ENCODE peak calls at places on chromosomes 5 and 9, in nine cellular contexts. W is body of pancreas; O is fibroblast of lung; U is CD4-positive, alpha-beta T cell; B is foreskin keratinocyte; H is left ventricle myocardium inferior; A is WTC11; P is transverse colon; T is stomach. J is an unnamed sample.

GRCh38 chr5:81006955-81007636 is 46.9 kb downstream of the RASGRF2 start:
- DNase-seq in A (no peak), W (no peak), B (no peak), P (no peak), O (no peak), U (peak), H (no peak), T (no peak), J (no peak)

GRCh38 chr5:573976-574375 is 38.2 kb upstream of the CEP72 start:
- DNase-seq in O (no peak), W (no peak), A (no peak), H (no peak), P (no peak), B (no peak), T (no peak), U (no peak), J (no peak)

GRCh38 chr9:131583836-131584555 is 38.7 kb downstream of the PRRT1B start:
- DNase-seq in H (no peak), B (no peak), U (no peak), A (no peak), W (no peak), T (no peak), O (no peak), P (no peak), J (no peak)

GRCh38 chr5:62574599-62574998 is 4.0 kb upstream of the LRRC70 start:
- DNase-seq in W (no peak), A (no peak), O (no peak), U (no peak), T (no peak), H (no peak), P (no peak), B (no peak), J (no peak)

GRCh38 chr5:150801117-150801927 is 22.8 kb downstream of the SMIM3 start:
- DNase-seq in W (no peak), U (no peak), B (no peak), A (no peak), H (no peak), T (no peak), P (peak), O (peak), J (peak)

GRCh38 chr9:3359778-3360177 is 166.0 kb downstream of the RFX3 start:
- DNase-seq in P (no peak), T (no peak), B (no peak), H (no peak), A (no peak), O (no peak), W (no peak), U (no peak), J (no peak)

GRCh38 chr9:34123682-34124081 is 2.8 kb downstream of the DCAF12 start:
- DNase-seq in B (no peak), T (peak), W (no peak), A (no peak), U (no peak), H (no peak), P (peak), O (no peak), J (no peak)

GRCh38 chr5:67639311-67639710 is 442.7 kb upstream of the CD180 start:
- DNase-seq in P (no peak), H (peak), W (no peak), A (no peak), T (no peak), U (no peak), O (no peak), B (no peak), J (peak)

GRCh38 chr5:153276151-153276550 is 214.3 kb upstream of the GRIA1 start:
- DNase-seq in B (no peak), H (no peak), W (peak), P (no peak), T (no peak), A (peak), U (no peak), O (peak), J (peak)

GRCh38 chr5:111810087-111810486 is 53.1 kb upstream of the NREP start:
- DNase-seq in A (no peak), W (peak), T (peak), O (peak), H (no peak), U (no peak), B (no peak), P (peak), J (no peak)

GRCh38 chr5:56620903-56621680 is 194.3 kb upstream of the MAP3K1 start:
- DNase-seq in O (peak), W (no peak), B (no peak), H (no peak), P (no peak), U (no peak), A (no peak), T (no peak), J (no peak)

GRCh38 chr5:34749431-34749872 is 89.5 kb upstream of the TTC23L start:
- DNase-seq in H (no peak), W (no peak), U (no peak), B (no peak), O (peak), T (no peak), P (no peak), A (no peak), J (peak)

GRCh38 chr5:42691413-42691861 is 65.2 kb upstream of the CCDC152 start:
- DNase-seq in B (peak), H (peak), W (no peak), T (no peak), P (no peak), O (peak), U (no peak), A (no peak), J (peak)

GRCh38 chr5:105836906-105837305 is 1833.8 kb downstream of the EFNA5 start:
- DNase-seq in U (no peak), B (no peak), T (no peak), H (no peak), O (no peak), P (no peak), W (no peak), A (no peak), J (peak)

GRCh38 chr5:160197341-160198147 is 31.8 kb upstream of the FABP6 start:
- DNase-seq in U (no peak), B (no peak), P (no peak), H (peak), O (peak), T (no peak), W (no peak), A (no peak), J (peak)

GRCh38 chr5:80369521-80369920 is 38.3 kb upstream of the ZFYVE16 start:
- DNase-seq in A (no peak), T (no peak), B (no peak), W (no peak), O (peak), H (no peak), U (no peak), P (no peak), J (no peak)

GRCh38 chr9:132513416-132513815 is 69.0 kb upstream of the BARHL1 start:
- DNase-seq in U (no peak), A (no peak), P (no peak), H (no peak), O (no peak), T (no peak), B (no peak), W (no peak), J (no peak)

GRCh38 chr5:40260351-40260750 is 419.4 kb upstream of the PTGER4 start:
- DNase-seq in H (peak), B (no peak), W (peak), A (no peak), T (peak), U (no peak), P (peak), O (no peak), J (no peak)

GRCh38 chr9:20315672-20316071 is 306.6 kb downstream of the MLLT3 start:
- DNase-seq in A (no peak), P (no peak), B (peak), H (no peak), U (no peak), W (no peak), O (peak), T (no peak), J (peak)

GRCh38 chr5:56567278-56567677 is 248.1 kb upstream of the MAP3K1 start:
- DNase-seq in A (no peak), B (no peak), H (no peak), W (no peak), O (no peak), U (no peak), T (no peak), P (no peak), J (no peak)

GRCh38 chr5:161851691-161852299 is 3.9 kb downstream of the GABRA1 start:
- DNase-seq in P (no peak), H (no peak), U (no peak), A (no peak), O (no peak), T (no peak), B (no peak), W (no peak), J (no peak)
- TF ChIP-seq CTCF in P (no peak), H (no peak), U (no peak), A (no peak), O (no peak), T (no peak), B (peak), W (no peak), J (no peak)

GRCh38 chr5:171369056-171369455 is 18.6 kb upstream of the NPM1 start:
- DNase-seq in A (no peak), W (no peak), H (no peak), P (peak), B (no peak), T (peak), U (no peak), O (no peak), J (no peak)
- TF ChIP-seq CTCF in A (no peak), W (no peak), H (no peak), P (no peak), B (no peak), T (no peak), U (no peak), O (no peak), J (no peak)

DNA sequence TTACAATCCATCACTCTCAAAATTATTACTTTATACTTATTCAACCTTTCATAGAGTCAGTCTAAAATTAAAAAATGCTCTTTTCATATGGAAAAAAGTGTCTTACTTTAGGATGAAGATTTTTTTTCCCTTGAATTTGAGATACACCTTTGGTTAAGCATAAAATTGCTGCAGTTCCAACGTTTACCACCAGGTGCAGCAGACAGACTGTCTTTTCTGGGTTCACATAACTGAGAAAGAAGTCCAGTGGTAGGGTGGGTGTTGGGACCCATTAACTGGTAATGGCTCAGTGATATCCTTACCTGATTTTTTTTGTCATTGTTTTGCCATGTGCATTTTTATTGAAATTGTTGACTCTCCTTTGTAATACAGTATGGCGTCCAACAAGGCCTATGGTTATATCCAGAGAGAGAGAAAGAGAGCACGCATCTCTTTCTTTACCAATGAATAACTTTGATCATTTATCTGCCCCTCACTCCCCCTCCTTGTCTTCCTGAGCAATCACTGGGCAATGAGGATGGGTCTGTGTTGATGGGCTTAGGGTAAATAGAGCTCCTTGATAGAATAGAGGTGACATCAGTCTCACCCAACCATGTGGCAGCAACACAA is 98.4 kb downstream of the FBXL7 start:
- DNase-seq in H (no peak), W (no peak), P (no peak), T (no peak), A (peak), O (no peak), U (no peak), B (no peak), J (no peak)
- TF ChIP-seq CTCF in H (peak), W (peak), P (peak), T (no peak), A (peak), O (peak), U (no peak), B (peak), J (peak)

GRCh38 chr5:136057401-136057951 is 28.7 kb downstream of the TGFBI start:
- DNase-seq in H (no peak), W (no peak), P (no peak), B (no peak), T (no peak), U (no peak), O (peak), A (no peak), J (peak)

GRCh38 chr5:136056336-136056735 is 27.5 kb downstream of the TGFBI start:
- DNase-seq in O (no peak), H (no peak), U (no peak), P (no peak), W (no peak), B (no peak), A (no peak), T (no peak), J (no peak)

GRCh38 chr5:136056771-136057335 is 28.1 kb downstream of the TGFBI start:
- DNase-seq in W (no peak), P (no peak), A (no peak), U (no peak), O (no peak), T (no peak), H (no peak), B (no peak), J (no peak)

GRCh38 chr5:136058972-136059354 is 30.2 kb downstream of the TGFBI start:
- DNase-seq in B (no peak), A (no peak), H (no peak), W (no peak), T (no peak), U (no peak), P (no peak), O (no peak), J (no peak)

GRCh38 chr5:136058031-136058971 is 29.5 kb downstream of the TGFBI start:
- DNase-seq in T (peak), U (no peak), B (no peak), A (peak), O (peak), H (peak), W (peak), P (peak), J (peak)
- TF ChIP-seq CTCF in T (no peak), U (no peak), B (peak), A (no peak), O (peak), H (peak), W (no peak), P (peak), J (peak)

GRCh38 chr9:19124430-19124793 is 2.9 kb downstream of the PLIN2 start:
- DNase-seq in P (no peak), O (no peak), B (no peak), T (no peak), W (no peak), U (no peak), A (no peak), H (no peak), J (no peak)

GRCh38 chr9:19120846-19121245 is 6.4 kb downstream of the PLIN2 start:
- DNase-seq in H (no peak), W (no peak), A (no peak), O (no peak), T (no peak), B (no peak), U (no peak), P (no peak), J (no peak)

GRCh38 chr9:19119241-19119640 is 8.1 kb downstream of the PLIN2 start:
- DNase-seq in A (no peak), O (no peak), B (no peak), U (no peak), H (no peak), P (no peak), T (no peak), W (no peak), J (no peak)

GRCh38 chr9:19119801-19120440 is 7.4 kb downstream of the PLIN2 start:
- DNase-seq in H (no peak), A (no peak), T (no peak), U (no peak), B (no peak), W (no peak), O (no peak), P (no peak), J (no peak)

DNA sequence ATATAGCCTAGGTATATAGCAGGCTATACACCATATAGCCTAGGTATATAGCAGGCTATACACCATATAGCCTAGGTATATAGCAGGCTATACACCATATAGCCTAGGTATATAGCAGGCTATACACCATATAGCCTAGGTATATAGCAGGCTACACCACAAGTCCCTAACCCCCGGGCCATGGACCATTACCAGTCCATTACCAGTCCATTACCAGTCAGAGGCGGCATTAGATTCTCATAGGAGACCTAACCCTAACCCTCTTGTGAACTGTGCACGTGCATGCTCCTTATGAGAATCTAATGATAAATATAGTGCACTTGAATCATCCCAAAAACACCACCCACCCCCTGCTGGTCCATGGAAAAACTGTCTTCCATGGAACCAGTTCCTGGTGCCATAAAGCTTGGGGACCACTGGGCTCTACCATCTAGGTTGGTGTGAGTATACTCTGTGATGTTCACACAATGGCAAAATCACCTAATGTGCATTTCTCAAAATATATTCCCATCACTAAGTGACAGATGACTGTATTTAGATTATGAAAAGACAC is 4.7 kb downstream of the PLIN2 start:
- DNase-seq in P (no peak), H (no peak), W (no peak), A (no peak), U (no peak), O (no peak), T (no peak), B (no peak), J (no peak)
- TF ChIP-seq CTCF in P (no peak), H (no peak), W (no peak), A (no peak), U (no peak), O (no peak), T (no peak), B (no peak), J (peak)

GRCh38 chr9:87515086-87515485 is 17.4 kb downstream of the DAPK1 start:
- DNase-seq in B (no peak), O (no peak), T (no peak), H (no peak), W (no peak), U (no peak), A (no peak), P (no peak), J (peak)
- TF ChIP-seq CTCF in B (no peak), O (no peak), T (no peak), H (no peak), W (no peak), U (no peak), A (no peak), P (no peak), J (no peak)

DNA sequence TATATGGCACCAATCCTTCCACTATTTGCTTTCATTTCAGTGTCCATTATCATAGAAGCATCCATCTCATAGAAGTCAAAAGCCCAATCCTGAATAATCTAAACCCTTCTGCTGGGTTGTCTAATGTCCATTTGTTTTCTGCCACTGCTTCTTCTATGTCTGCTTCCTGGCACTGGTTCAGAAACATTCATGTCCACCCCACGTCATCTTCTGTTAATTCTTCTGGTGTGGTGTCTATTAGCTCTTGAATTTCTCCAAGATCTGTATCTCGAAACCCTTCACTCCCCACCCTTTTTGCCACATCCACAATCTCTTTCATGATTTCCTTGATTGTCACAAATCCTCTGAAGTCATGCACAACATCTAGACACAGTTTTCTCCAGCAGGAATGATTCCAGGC is 23.2 kb upstream of the GOLGA1 start:
- DNase-seq in O (no peak), W (no peak), P (no peak), A (no peak), T (no peak), U (no peak), H (no peak), B (no peak), J (peak)
- TF ChIP-seq CTCF in O (no peak), W (no peak), P (no peak), A (no peak), T (no peak), U (no peak), H (no peak), B (no peak), J (no peak)

GRCh38 chr9:128242828-128243485 is 32.9 kb downstream of the GOLGA2 start:
- DNase-seq in H (peak), B (no peak), T (no peak), W (no peak), U (no peak), A (no peak), P (no peak), O (no peak), J (peak)
- TF ChIP-seq CTCF in H (no peak), B (no peak), T (no peak), W (no peak), U (no peak), A (no peak), P (no peak), O (no peak), J (no peak)

DNA sequence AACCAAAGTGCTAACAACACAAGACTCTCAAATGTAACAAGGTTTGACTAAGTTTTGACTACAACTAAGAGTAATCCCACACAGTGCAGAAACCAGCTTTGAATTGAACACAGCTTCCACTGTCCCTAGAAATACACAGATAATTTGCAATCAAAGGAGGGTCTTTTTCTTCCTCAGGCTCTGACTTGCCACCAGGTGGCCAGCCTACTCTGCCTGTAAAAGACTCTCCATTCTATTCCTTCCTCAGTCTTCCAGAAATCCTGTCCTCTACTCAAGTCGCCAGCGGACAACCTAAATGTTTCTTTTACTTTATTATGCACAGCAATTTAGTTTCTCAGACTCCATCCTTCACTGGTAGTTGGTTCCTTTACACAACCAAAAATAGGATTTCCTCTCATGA is 32.2 kb upstream of the MCTP1 start:
- DNase-seq in U (no peak), P (no peak), T (no peak), O (no peak), W (no peak), B (no peak), A (peak), H (no peak), J (no peak)
- TF ChIP-seq CTCF in U (no peak), P (no peak), T (no peak), O (no peak), W (no peak), B (no peak), A (no peak), H (no peak), J (peak)

DNA sequence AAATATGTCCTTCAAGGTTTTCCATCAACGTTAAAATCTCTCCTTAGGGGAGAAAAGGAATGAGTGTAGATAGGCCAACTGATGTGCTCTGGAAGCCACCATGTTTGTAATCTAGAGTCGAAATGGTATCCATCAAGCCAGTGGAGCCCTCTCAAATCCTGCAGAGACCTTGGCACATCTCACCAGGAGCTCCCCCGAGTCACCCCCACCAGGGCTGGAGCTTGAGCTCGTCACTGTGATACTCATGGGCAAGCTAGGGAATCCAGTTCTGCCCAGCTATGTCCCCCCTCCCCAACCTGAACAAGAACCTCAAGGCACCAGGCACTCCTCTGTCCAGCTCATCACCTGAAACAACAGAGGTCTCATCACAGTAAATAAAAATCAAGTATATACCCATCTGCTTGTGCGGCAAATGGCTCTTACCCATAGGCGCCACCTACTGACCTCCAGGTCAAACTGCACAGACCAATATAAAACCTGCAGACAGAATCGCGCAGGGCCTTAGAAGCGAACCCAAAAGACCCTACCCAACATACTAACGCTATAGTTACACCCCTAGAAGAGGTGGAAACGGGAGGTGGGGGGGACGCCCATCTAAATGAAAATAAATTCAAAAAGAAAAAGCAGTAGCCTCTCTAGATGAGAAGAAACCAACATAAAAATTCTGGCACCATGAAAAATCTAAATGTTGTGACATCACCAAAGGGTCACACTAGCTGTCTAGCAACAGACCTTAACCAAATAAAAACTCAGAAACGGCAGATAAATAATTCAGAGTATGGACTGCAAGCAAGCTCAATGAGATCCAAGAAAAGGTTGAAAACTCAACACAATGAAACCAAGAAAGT is 75.0 kb downstream of the TTC39B start:
- DNase-seq in T (no peak), O (peak), B (no peak), A (peak), H (no peak), W (no peak), P (no peak), U (no peak), J (peak)
- TF ChIP-seq CTCF in T (no peak), O (peak), B (peak), A (peak), H (peak), W (peak), P (no peak), U (no peak), J (peak)

J was measured in fibroblast of villous mesenchyme.